ENCODE peak calls at places on chromosomes 11 and 22, in seven cellular contexts. X is DND-41, I is IMR-90, U is HL-60, Q is heart left ventricle, C is PC-9, M is stomach. Y is an unnamed sample.

GRCh38 chr11:118572914-118573550 is 823 bp downstream of the ARCN1 start:
- DNase-seq in I (peak; percentile 75), Q (no peak), C (peak; percentile 63), U (peak; percentile 20), M (no peak), X (peak; percentile 23), Y (no peak)

GRCh38 chr11:96376796-96377195 is 12.9 kb downstream of the CCDC82 start:
- DNase-seq in C (peak; percentile 10), I (no peak), X (no peak), U (no peak), M (no peak), Q (no peak), Y (no peak)

GRCh38 chr11:75317446-75318122 is 33.9 kb downstream of the ARRB1 start:
- DNase-seq in I (no peak), U (no peak), X (no peak), C (no peak), M (no peak), Q (peak; percentile 40), Y (no peak)

GRCh38 chr22:21760640-21761039 is 25.0 kb upstream of the YPEL1 start:
- DNase-seq in C (no peak), X (no peak), M (no peak), Q (no peak), U (no peak), I (peak; percentile 98), Y (no peak)

GRCh38 chr22:31275576-31275975 is 16.7 kb downstream of the PIK3IP1 start:
- DNase-seq in I (no peak), X (no peak), M (no peak), Q (no peak), C (peak; percentile 91), U (no peak), Y (no peak)

GRCh38 chr11:130634981-130635473 is 186.6 kb downstream of the ADAMTS15 start:
- DNase-seq in X (no peak), M (no peak), U (no peak), Q (no peak), I (peak; percentile 81), C (peak; percentile 86), Y (no peak)

GRCh38 chr11:2722955-2723354 is 23.2 kb upstream of the KCNQ1OT1 start:
- DNase-seq in Q (no peak), U (no peak), C (no peak), M (no peak), I (no peak), X (no peak), Y (no peak)

GRCh38 chr11:65615950-65616574 is 486 bp downstream of the PCNX3 start:
- DNase-seq in I (no peak), Q (no peak), M (peak; percentile 37), X (peak; percentile 62), C (no peak), U (peak; percentile 67), Y (no peak)

GRCh38 chr11:74749127-74749964 is 697 bp downstream of the RNF169 start:
- DNase-seq in U (peak; percentile 59), Q (peak; percentile 86), I (peak; percentile 29), M (peak; percentile 54), C (peak; percentile 51), X (peak; percentile 71), Y (peak; percentile 87)

GRCh38 chr22:29716814-29717213 is 3.0 kb upstream of the CABP7 start:
- DNase-seq in X (peak; percentile 57), U (peak; percentile 43), I (peak; percentile 80), Q (no peak), M (peak; percentile 57), C (peak; percentile 55), Y (no peak)

GRCh38 chr11:48101044-48101733 is 115.4 kb upstream of the OR4B1 start:
- DNase-seq in X (no peak), M (no peak), Q (no peak), I (no peak), C (no peak), U (no peak), Y (no peak)

GRCh38 chr22:37911697-37912096 is 5.6 kb downstream of the MICALL1 start:
- DNase-seq in M (no peak), U (no peak), C (no peak), I (no peak), X (no peak), Q (no peak), Y (no peak)

GRCh38 chr11:36469063-36469462 is 41.0 kb downstream of the TRAF6 start:
- DNase-seq in I (no peak), C (no peak), M (no peak), X (peak; percentile 27), Q (no peak), U (no peak), Y (no peak)

GRCh38 chr11:109993786-109994185 is 99.4 kb upstream of the ZC3H12C start:
- DNase-seq in X (no peak), M (no peak), Q (no peak), C (peak; percentile 34), I (peak; percentile 13), U (no peak), Y (no peak)

GRCh38 chr11:102457865-102458264 is 5.3 kb upstream of the TMEM123 start:
- DNase-seq in I (no peak), C (no peak), U (no peak), M (no peak), Q (no peak), X (no peak), Y (no peak)

GRCh38 chr11:14578551-14578956 is 58.4 kb upstream of the PSMA1 start:
- DNase-seq in Q (no peak), U (peak; percentile 88), X (peak; percentile 79), I (peak; percentile 54), M (peak; percentile 46), C (no peak), Y (no peak)

GRCh38 chr11:33530824-33531223 is 169.8 kb downstream of the C11orf91 start:
- DNase-seq in U (no peak), X (no peak), Q (no peak), C (no peak), M (no peak), I (peak; percentile 79), Y (no peak)

GRCh38 chr11:122215244-122215992 is 99.4 kb upstream of the BLID start:
- DNase-seq in Q (peak; percentile 90), C (no peak), M (peak; percentile 64), X (peak; percentile 43), I (peak; percentile 99), U (peak; percentile 5), Y (peak; percentile 84)

GRCh38 chr11:12117200-12117995 is 7.0 kb downstream of the MICAL2 start:
- DNase-seq in C (no peak), Q (no peak), U (no peak), X (no peak), I (peak; percentile 76), M (no peak), Y (no peak)

GRCh38 chr11:1573077-1573846 is 1.2 kb upstream of the DUSP8 start:
- DNase-seq in U (no peak), I (no peak), M (peak; percentile 61), C (no peak), X (no peak), Q (no peak), Y (peak; percentile 73)
- H3K4me3 ChIP-seq in U (no peak overlapping the region), I (peak overlapping the region; percentile 58), M (peak overlapping the region; percentile 67), C (no peak overlapping the region), X (no peak overlapping the region), Q (peak overlapping the region; percentile 66), Y (peak overlapping the region; percentile 56)

GRCh38 chr22:23774922-23775436 is 2.3 kb downstream of the MMP11 start:
- DNase-seq in C (no peak), U (no peak), Q (no peak), X (no peak), I (peak; percentile 33), M (no peak), Y (no peak)

GRCh38 chr22:23769321-23769965 is 1.7 kb upstream of the CHCHD10 start:
- DNase-seq in Q (no peak), M (no peak), C (no peak), X (no peak), I (no peak), U (no peak), Y (no peak)

GRCh38 chr22:23773247-23774113 is 831 bp downstream of the MMP11 start:
- DNase-seq in U (no peak), I (no peak), X (no peak), M (no peak), C (no peak), Q (no peak), Y (no peak)

GRCh38 chr22:23774114-23774921 is 1.7 kb downstream of the MMP11 start:
- DNase-seq in Q (no peak), M (no peak), I (no peak), X (no peak), U (no peak), C (no peak), Y (no peak)

GRCh38 chr22:23772315-23773246 is at the start of gene MMP11:
- DNase-seq in C (no peak), M (peak; percentile 67), U (no peak), Q (peak; percentile 84), I (no peak), X (peak; percentile 50), Y (peak; percentile 81)
- TF ChIP-seq CTCF in C (no peak), M (no peak), U (no peak), Q (peak; percentile 8), I (peak; percentile 7), X (no peak), Y (no peak)

GRCh38 chr22:46084376-46084775 is 66.0 kb upstream of the PPARA start:
- DNase-seq in I (no peak), X (no peak), M (no peak), U (no peak), Q (peak; percentile 38), C (no peak), Y (peak; percentile 47)
- H3K27ac ChIP-seq in I (no peak overlapping the region), X (no peak overlapping the region), M (peak overlapping the region; percentile 99), U (no peak overlapping the region), Q (peak overlapping the region; percentile 98), C (no peak overlapping the region), Y (peak overlapping the region; percentile 98)

GRCh38 chr11:45848654-45849081 is 1.4 kb downstream of the CRY2 start:
- DNase-seq in M (peak; percentile 60), I (no peak), Q (no peak), X (no peak), U (no peak), C (no peak), Y (no peak)
- H3K4me3 ChIP-seq in M (peak overlapping the region; percentile 67), I (peak overlapping the region; percentile 97), Q (peak overlapping the region; percentile 88), X (peak overlapping the region; percentile 81), U (no peak overlapping the region), C (peak overlapping the region; percentile 91), Y (peak overlapping the region; percentile 98)

GRCh38 chr11:6618117-6619020 is 853 bp downstream of the TPP1 start:
- DNase-seq in U (peak; percentile 95), X (no peak), Q (no peak), C (no peak), I (peak; percentile 90), M (peak; percentile 49), Y (peak; percentile 65)
- TF ChIP-seq CTCF in U (no peak), X (no peak), Q (no peak), C (no peak), I (peak; percentile 28), M (no peak), Y (no peak)

GRCh38 chr22:17982572-17983141 is 41.7 kb downstream of the MICAL3 start:
- DNase-seq in M (no peak), X (no peak), Q (no peak), U (no peak), I (no peak), C (no peak), Y (no peak)
- H3K27ac ChIP-seq in M (no peak overlapping the region), X (no peak overlapping the region), Q (no peak overlapping the region), U (no peak overlapping the region), I (no peak overlapping the region), C (no peak overlapping the region), Y (no peak overlapping the region)